ENCODE peak calls at places on chromosomes 13 and 19, in seven cellular contexts. O is mammary epithelial cell, U is upper lobe of left lung, A is tibial artery, Q is Peyer's patch, F is heart right ventricle, R is tibial nerve. G is an unnamed sample.

GRCh38 chr19:16527334-16527935 is 14.8 kb downstream of the CHERP start:
- DNase-seq in O (peak; percentile 14), U (no peak), A (no peak), Q (no peak), F (no peak), R (no peak), G (no peak)

GRCh38 chr19:35168261-35168660 is 13.7 kb downstream of the FXYD5 start:
- DNase-seq in O (peak; percentile 89), U (no peak), A (no peak), Q (no peak), F (no peak), R (no peak), G (no peak)

GRCh38 chr19:10104665-10105221 is 1.4 kb upstream of the PPAN start:
- DNase-seq in O (no peak), U (peak; percentile 52), A (no peak), Q (no peak), F (no peak), R (no peak), G (peak; percentile 51)

GRCh38 chr13:101751488-101751887 is 299.0 kb downstream of the ITGBL1 start:
- DNase-seq in O (peak; percentile 66), U (no peak), A (no peak), Q (no peak), F (no peak), R (no peak), G (no peak)

GRCh38 chr19:1039646-1040475 is at the start of gene ABCA7:
- DNase-seq in O (peak; percentile 99), U (peak; percentile 99), A (peak; percentile 98), Q (peak; percentile 100), F (peak; percentile 98), R (peak; percentile 91), G (peak; percentile 99)

GRCh38 chr13:90447034-90447734 is 900.3 kb upstream of the MIR17HG start:
- DNase-seq in O (no peak), U (no peak), A (no peak), Q (no peak), F (no peak), R (no peak), G (no peak)

GRCh38 chr19:29367701-29368306 is 154.9 kb upstream of the UQCRFS1 start:
- DNase-seq in O (no peak), U (no peak), A (no peak), Q (no peak), F (no peak), R (no peak), G (no peak)

GRCh38 chr13:41613984-41614581 is 156.7 kb downstream of the RGCC start:
- DNase-seq in O (peak; percentile 51), U (peak; percentile 51), A (peak; percentile 62), Q (no peak), F (peak; percentile 77), R (no peak), G (no peak)

GRCh38 chr13:28532226-28533048 is 37.5 kb upstream of the FLT1 start:
- DNase-seq in O (no peak), U (peak; percentile 37), A (no peak), Q (peak; percentile 61), F (peak; percentile 47), R (no peak), G (no peak)

GRCh38 chr19:7393934-7394508 is 45.3 kb downstream of the ARHGEF18 start:
- DNase-seq in O (no peak), U (no peak), A (no peak), Q (no peak), F (no peak), R (no peak), G (no peak)

GRCh38 chr19:28577666-28578065 is 635.3 kb downstream of the UQCRFS1 start:
- DNase-seq in O (no peak), U (no peak), A (no peak), Q (no peak), F (no peak), R (no peak), G (no peak)

GRCh38 chr19:43555185-43555770 is 20.0 kb downstream of the XRCC1 start:
- DNase-seq in O (peak; percentile 53), U (peak; percentile 53), A (no peak), Q (peak; percentile 74), F (peak; percentile 69), R (peak; percentile 42), G (peak; percentile 59)

GRCh38 chr19:48192750-48193149 is 22.3 kb downstream of the ZSWIM9 start:
- DNase-seq in O (no peak), U (no peak), A (no peak), Q (no peak), F (no peak), R (no peak), G (no peak)

GRCh38 chr13:88005188-88005587 is 334.0 kb downstream of the SLITRK5 start:
- DNase-seq in O (no peak), U (no peak), A (no peak), Q (no peak), F (no peak), R (no peak), G (no peak)

GRCh38 chr19:44653977-44654784 is 10.5 kb downstream of the PVR start:
- DNase-seq in O (peak; percentile 53), U (peak; percentile 91), A (peak; percentile 80), Q (peak; percentile 86), F (peak; percentile 71), R (peak; percentile 61), G (peak; percentile 67)

GRCh38 chr19:52923782-52924593 is 760 bp upstream of the ZNF888 start:
- DNase-seq in O (peak; percentile 41), U (peak; percentile 90), A (peak; percentile 81), Q (no peak), F (peak; percentile 63), R (no peak), G (no peak)

GRCh38 chr13:110444226-110444653 is 117.3 kb downstream of the RAB20 start:
- DNase-seq in O (peak; percentile 54), U (no peak), A (peak; percentile 62), Q (no peak), F (no peak), R (no peak), G (no peak)

GRCh38 chr13:22801402-22802003 is 379.3 kb upstream of the SGCG start:
- DNase-seq in O (no peak), U (no peak), A (no peak), Q (no peak), F (no peak), R (no peak), G (no peak)

GRCh38 chr13:27264181-27264580 is 6.4 kb upstream of the RASL11A start:
- DNase-seq in O (no peak), U (no peak), A (no peak), Q (no peak), F (peak; percentile 33), R (no peak), G (no peak)
- H3K9me3 ChIP-seq in O (no peaks in the 10 kb centered on the region), U (no peaks in the 10 kb centered on the region), A (no peaks in the 10 kb centered on the region), Q (no peaks in the 10 kb centered on the region), F (no peaks in the 10 kb centered on the region), R (no peaks in the 10 kb centered on the region), G (no peaks in the 10 kb centered on the region)

GRCh38 chr19:50795665-50796073 is 5.5 kb downstream of the ACP4 start:
- DNase-seq in O (no peak), U (no peak), A (no peak), Q (no peak), F (no peak), R (no peak), G (no peak)

GRCh38 chr19:50796634-50797428 is 6.6 kb downstream of the ACP4 start:
- DNase-seq in O (no peak), U (no peak), A (no peak), Q (no peak), F (no peak), R (no peak), G (no peak)

GRCh38 chr19:50794778-50795664 is 4.8 kb downstream of the ACP4 start:
- DNase-seq in O (no peak), U (no peak), A (no peak), Q (no peak), F (no peak), R (no peak), G (no peak)

GRCh38 chr19:50797429-50798115 is 7.4 kb downstream of the ACP4 start:
- DNase-seq in O (no peak), U (no peak), A (no peak), Q (no peak), F (no peak), R (no peak), G (no peak)

DNA sequence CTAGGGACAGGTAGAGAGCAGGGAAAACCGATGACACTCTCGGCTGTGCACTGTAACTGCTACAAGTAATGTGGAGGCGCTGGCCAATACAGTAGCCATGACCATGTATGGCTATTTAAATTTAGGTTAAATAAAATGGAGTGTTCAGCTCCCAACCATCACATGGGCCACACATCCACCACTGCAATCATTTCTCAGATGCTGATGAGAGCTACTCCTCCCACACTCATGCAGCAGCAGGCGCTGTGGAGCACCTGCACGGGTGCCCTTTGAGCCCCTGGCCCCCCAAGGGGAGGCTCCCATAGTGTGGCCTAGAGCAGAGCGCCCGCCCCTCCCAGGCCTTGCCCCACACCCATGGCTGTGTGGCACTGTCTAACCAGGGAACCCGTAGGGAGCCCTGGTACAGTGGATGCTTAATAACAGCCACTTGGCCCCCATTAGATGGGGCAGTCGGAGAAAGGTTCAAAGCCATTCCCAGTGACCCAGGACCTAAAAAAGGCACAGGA is 6.0 kb downstream of the ACP4 start:
- DNase-seq in O (no peak), U (no peak), A (no peak), Q (no peak), F (no peak), R (no peak), G (no peak)
- H3K9me3 ChIP-seq in O (no peaks in the 10 kb centered on the region), U (no peaks in the 10 kb centered on the region), A (no peaks in the 10 kb centered on the region), Q (no peaks in the 10 kb centered on the region), F (no peaks in the 10 kb centered on the region), R (no peaks in the 10 kb centered on the region), G (no peaks in the 10 kb centered on the region)

DNA sequence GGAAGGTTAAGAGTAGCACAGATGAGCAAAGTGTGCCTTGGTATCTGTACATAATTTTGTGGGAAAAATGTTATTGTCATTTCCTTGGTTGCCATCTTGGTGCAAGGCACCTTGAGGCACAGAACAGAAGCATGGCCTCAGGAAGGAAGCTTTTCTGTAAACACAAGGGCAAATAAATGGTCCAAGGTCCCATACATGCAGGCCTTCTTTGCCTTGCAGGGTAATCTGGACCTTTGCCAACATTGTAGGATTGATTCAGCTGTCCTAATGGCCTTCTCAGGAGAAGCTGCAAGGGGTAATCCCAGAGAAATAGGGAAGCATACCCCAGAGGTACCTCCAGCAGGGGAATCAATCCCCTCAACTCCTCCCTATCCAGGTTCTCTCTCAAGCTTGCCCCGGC is 9.0 kb upstream of the MLLT1 start:
- DNase-seq in O (no peak), U (no peak), A (no peak), Q (no peak), F (no peak), R (no peak), G (no peak)
- H3K9me3 ChIP-seq in O (peaks cover 39% of the 10 kb centered on the region), U (peaks cover 79% of the 10 kb centered on the region), A (peaks cover 66% of the 10 kb centered on the region), Q (peaks cover 65% of the 10 kb centered on the region), F (peaks cover 26% of the 10 kb centered on the region), R (peaks cover 6% of the 10 kb centered on the region), G (peaks cover 19% of the 10 kb centered on the region)

DNA sequence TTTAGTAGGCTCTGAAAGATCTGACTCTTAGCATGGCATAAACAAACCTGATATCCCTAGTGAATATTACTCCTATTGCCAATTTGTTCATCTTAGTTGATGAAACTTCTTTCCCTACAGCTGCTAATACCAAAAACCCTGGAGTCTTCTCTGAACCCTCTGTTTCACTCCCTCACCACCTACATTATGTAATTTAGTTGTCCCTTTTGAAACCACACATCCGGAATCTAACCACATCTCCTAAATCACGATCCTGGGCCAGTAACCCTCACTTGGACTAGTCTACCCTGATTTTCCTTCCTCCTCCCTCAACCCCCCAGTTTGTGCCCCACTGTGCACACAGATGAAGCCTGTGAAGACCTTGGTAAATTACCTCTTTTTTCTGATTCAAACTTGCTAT is 1.2 kb downstream of the ZNF256 start:
- DNase-seq in O (no peak), U (no peak), A (no peak), Q (no peak), F (no peak), R (no peak), G (no peak)
- H3K9me3 ChIP-seq in O (peaks cover 38% of the 10 kb centered on the region), U (peaks cover 69% of the 10 kb centered on the region), A (peaks cover 53% of the 10 kb centered on the region), Q (peaks cover 35% of the 10 kb centered on the region), F (no peaks in the 10 kb centered on the region), R (no peaks in the 10 kb centered on the region), G (peaks cover 20% of the 10 kb centered on the region)